ENCODE peak calls at places on chromosomes 4 and X, in nine cellular contexts. One of them, this sample, is unnamed.

GRCh38 chr4:41009411-41009810 is 204.9 kb downstream of the APBB2 start:
- DNase-seq in activated T-helper 9 cell treated with anti-CD3 and anti-CD28 coated beads, Interleukin-2, amount 50 U/mL, for 16 hours: no peak
- DNase-seq in A673: no peak
- DNase-seq in posterior cingulate gyrus: no peak
- DNase-seq in NCI-H2029 treated with DMSO at 0.1 percent for 48 hours: no peak
- DNase-seq in NCI-H69: peak; percentile 77
- DNase-seq in immature natural killer cell: no peak
- DNase-seq in Calu3: no peak
- DNase-seq in NCI-H2081: peak; percentile 74
- DNase-seq in this sample: no peak

GRCh38 chr4:188975271-188975670 is 836.0 kb downstream of the TRIML1 start:
- DNase-seq in Calu3: no peak
- DNase-seq in NCI-H2029 treated with DMSO at 0.1 percent for 48 hours: no peak
- DNase-seq in NCI-H2081: no peak
- DNase-seq in immature natural killer cell: no peak
- DNase-seq in A673: no peak
- DNase-seq in NCI-H69: peak; percentile 82
- DNase-seq in activated T-helper 9 cell treated with anti-CD3 and anti-CD28 coated beads, Interleukin-2, amount 50 U/mL, for 16 hours: no peak
- DNase-seq in posterior cingulate gyrus: no peak
- DNase-seq in this sample: no peak

GRCh38 chr4:1523907-1524636 is 117.8 kb upstream of the NKX1-1 start:
- DNase-seq in NCI-H69: peak; percentile 6
- DNase-seq in Calu3: no peak
- DNase-seq in posterior cingulate gyrus: peak; percentile 24
- DNase-seq in NCI-H2081: no peak
- DNase-seq in A673: no peak
- DNase-seq in NCI-H2029 treated with DMSO at 0.1 percent for 48 hours: no peak
- DNase-seq in immature natural killer cell: no peak
- DNase-seq in activated T-helper 9 cell treated with anti-CD3 and anti-CD28 coated beads, Interleukin-2, amount 50 U/mL, for 16 hours: no peak
- DNase-seq in this sample: no peak

GRCh38 chr4:40916218-40916555 is 166.4 kb downstream of the NSUN7 start:
- DNase-seq in posterior cingulate gyrus: no peak
- DNase-seq in A673: no peak
- DNase-seq in NCI-H2029 treated with DMSO at 0.1 percent for 48 hours: no peak
- DNase-seq in Calu3: no peak
- DNase-seq in immature natural killer cell: no peak
- DNase-seq in NCI-H69: no peak
- DNase-seq in activated T-helper 9 cell treated with anti-CD3 and anti-CD28 coated beads, Interleukin-2, amount 50 U/mL, for 16 hours: no peak
- DNase-seq in NCI-H2081: no peak
- DNase-seq in this sample: no peak

GRCh38 chr4:174524242-174524641 is 2.0 kb upstream of the HPGD start:
- DNase-seq in activated T-helper 9 cell treated with anti-CD3 and anti-CD28 coated beads, Interleukin-2, amount 50 U/mL, for 16 hours: no peak
- DNase-seq in NCI-H69: no peak
- DNase-seq in immature natural killer cell: no peak
- DNase-seq in NCI-H2029 treated with DMSO at 0.1 percent for 48 hours: no peak
- DNase-seq in A673: no peak
- DNase-seq in posterior cingulate gyrus: no peak
- DNase-seq in NCI-H2081: no peak
- DNase-seq in Calu3: no peak
- DNase-seq in this sample: no peak

GRCh38 chr4:150570862-150571261 is 11.1 kb upstream of the MAB21L2 start:
- DNase-seq in NCI-H69: peak; percentile 53
- DNase-seq in immature natural killer cell: no peak
- DNase-seq in NCI-H2029 treated with DMSO at 0.1 percent for 48 hours: no peak
- DNase-seq in activated T-helper 9 cell treated with anti-CD3 and anti-CD28 coated beads, Interleukin-2, amount 50 U/mL, for 16 hours: no peak
- DNase-seq in Calu3: no peak
- DNase-seq in posterior cingulate gyrus: no peak
- DNase-seq in A673: peak; percentile 26
- DNase-seq in NCI-H2081: peak; percentile 7
- DNase-seq in this sample: no peak

GRCh38 chr4:149531861-149532260 is 283.8 kb downstream of the IQCM start:
- DNase-seq in posterior cingulate gyrus: no peak
- DNase-seq in Calu3: peak; percentile 12
- DNase-seq in NCI-H2081: no peak
- DNase-seq in A673: peak; percentile 51
- DNase-seq in NCI-H2029 treated with DMSO at 0.1 percent for 48 hours: no peak
- DNase-seq in activated T-helper 9 cell treated with anti-CD3 and anti-CD28 coated beads, Interleukin-2, amount 50 U/mL, for 16 hours: no peak
- DNase-seq in NCI-H69: no peak
- DNase-seq in immature natural killer cell: no peak
- DNase-seq in this sample: no peak

GRCh38 chr4:1644906-1645657 is 39.0 kb downstream of the FAM53A start:
- DNase-seq in NCI-H69: no peak
- DNase-seq in NCI-H2029 treated with DMSO at 0.1 percent for 48 hours: no peak
- DNase-seq in A673: no peak
- DNase-seq in Calu3: no peak
- DNase-seq in NCI-H2081: no peak
- DNase-seq in immature natural killer cell: no peak
- DNase-seq in activated T-helper 9 cell treated with anti-CD3 and anti-CD28 coated beads, Interleukin-2, amount 50 U/mL, for 16 hours: no peak
- DNase-seq in posterior cingulate gyrus: peak; percentile 75
- DNase-seq in this sample: peak; percentile 40

GRCh38 chr4:78293841-78294301 is 236.7 kb downstream of the FRAS1 start:
- DNase-seq in Calu3: peak; percentile 11
- DNase-seq in activated T-helper 9 cell treated with anti-CD3 and anti-CD28 coated beads, Interleukin-2, amount 50 U/mL, for 16 hours: no peak
- DNase-seq in NCI-H69: peak; percentile 60
- DNase-seq in NCI-H2081: no peak
- DNase-seq in A673: no peak
- DNase-seq in immature natural killer cell: no peak
- DNase-seq in NCI-H2029 treated with DMSO at 0.1 percent for 48 hours: no peak
- DNase-seq in posterior cingulate gyrus: no peak
- DNase-seq in this sample: no peak

GRCh38 chr4:155684892-155685550 is 18.4 kb downstream of the GUCY1A1 start:
- DNase-seq in Calu3: no peak
- DNase-seq in NCI-H2029 treated with DMSO at 0.1 percent for 48 hours: no peak
- DNase-seq in NCI-H2081: no peak
- DNase-seq in activated T-helper 9 cell treated with anti-CD3 and anti-CD28 coated beads, Interleukin-2, amount 50 U/mL, for 16 hours: no peak
- DNase-seq in NCI-H69: no peak
- DNase-seq in posterior cingulate gyrus: no peak
- DNase-seq in immature natural killer cell: no peak
- DNase-seq in A673: peak; percentile 4
- DNase-seq in this sample: no peak

GRCh38 chr4:30828290-30828926 is 108.2 kb downstream of the PCDH7 start:
- DNase-seq in NCI-H2081: no peak
- DNase-seq in NCI-H69: no peak
- DNase-seq in posterior cingulate gyrus: no peak
- DNase-seq in Calu3: no peak
- DNase-seq in activated T-helper 9 cell treated with anti-CD3 and anti-CD28 coated beads, Interleukin-2, amount 50 U/mL, for 16 hours: no peak
- DNase-seq in immature natural killer cell: no peak
- DNase-seq in A673: peak; percentile 19
- DNase-seq in NCI-H2029 treated with DMSO at 0.1 percent for 48 hours: peak; percentile 29
- DNase-seq in this sample: no peak

GRCh38 chr4:177728361-177729152 is 286.3 kb upstream of the AGA start:
- DNase-seq in NCI-H2029 treated with DMSO at 0.1 percent for 48 hours: no peak
- DNase-seq in immature natural killer cell: no peak
- DNase-seq in NCI-H2081: no peak
- DNase-seq in Calu3: peak; percentile 66
- DNase-seq in A673: no peak
- DNase-seq in posterior cingulate gyrus: no peak
- DNase-seq in activated T-helper 9 cell treated with anti-CD3 and anti-CD28 coated beads, Interleukin-2, amount 50 U/mL, for 16 hours: no peak
- DNase-seq in NCI-H69: peak; percentile 23
- DNase-seq in this sample: no peak

GRCh38 chr4:3530663-3531254 is 1.5 kb downstream of the LRPAP1 start:
- DNase-seq in activated T-helper 9 cell treated with anti-CD3 and anti-CD28 coated beads, Interleukin-2, amount 50 U/mL, for 16 hours: no peak
- DNase-seq in Calu3: no peak
- DNase-seq in NCI-H2029 treated with DMSO at 0.1 percent for 48 hours: no peak
- DNase-seq in immature natural killer cell: no peak
- DNase-seq in NCI-H69: no peak
- DNase-seq in posterior cingulate gyrus: no peak
- DNase-seq in A673: no peak
- DNase-seq in NCI-H2081: peak; percentile 5
- DNase-seq in this sample: no peak

GRCh38 chr4:174828845-174829701 is at the start of gene GLRA3:
- DNase-seq in posterior cingulate gyrus: peak; percentile 87
- DNase-seq in Calu3: peak; percentile 90
- DNase-seq in A673: peak; percentile 69
- DNase-seq in NCI-H69: peak; percentile 98
- DNase-seq in immature natural killer cell: peak; percentile 17
- DNase-seq in activated T-helper 9 cell treated with anti-CD3 and anti-CD28 coated beads, Interleukin-2, amount 50 U/mL, for 16 hours: no peak
- DNase-seq in NCI-H2029 treated with DMSO at 0.1 percent for 48 hours: peak; percentile 94
- DNase-seq in NCI-H2081: peak; percentile 96
- DNase-seq in this sample: peak; percentile 73

GRCh38 chr4:54063737-54064316 is 578 bp downstream of the CHIC2 start:
- DNase-seq in immature natural killer cell: peak; percentile 78
- DNase-seq in posterior cingulate gyrus: peak; percentile 31
- DNase-seq in NCI-H69: peak; percentile 34
- DNase-seq in A673: peak; percentile 3
- DNase-seq in NCI-H2081: peak; percentile 10
- DNase-seq in NCI-H2029 treated with DMSO at 0.1 percent for 48 hours: no peak
- DNase-seq in Calu3: peak; percentile 12
- DNase-seq in activated T-helper 9 cell treated with anti-CD3 and anti-CD28 coated beads, Interleukin-2, amount 50 U/mL, for 16 hours: peak; percentile 6
- DNase-seq in this sample: peak; percentile 24

GRCh38 chr4:73311428-73311827 is 52.8 kb upstream of the ANKRD17 start:
- DNase-seq in posterior cingulate gyrus: no peak
- DNase-seq in NCI-H69: peak; percentile 27
- DNase-seq in activated T-helper 9 cell treated with anti-CD3 and anti-CD28 coated beads, Interleukin-2, amount 50 U/mL, for 16 hours: no peak
- DNase-seq in A673: peak; percentile 11
- DNase-seq in NCI-H2029 treated with DMSO at 0.1 percent for 48 hours: peak; percentile 18
- DNase-seq in NCI-H2081: no peak
- DNase-seq in immature natural killer cell: no peak
- DNase-seq in Calu3: no peak
- DNase-seq in this sample: peak; percentile 15

GRCh38 chrX:1451676-1452496 is 823 bp downstream of the ASMTL start:
- DNase-seq in NCI-H2029 treated with DMSO at 0.1 percent for 48 hours: no peak
- DNase-seq in immature natural killer cell: no peak
- DNase-seq in NCI-H2081: no peak
- DNase-seq in A673: no peak
- DNase-seq in Calu3: no peak
- DNase-seq in NCI-H69: no peak
- DNase-seq in activated T-helper 9 cell treated with anti-CD3 and anti-CD28 coated beads, Interleukin-2, amount 50 U/mL, for 16 hours: no peak
- DNase-seq in posterior cingulate gyrus: no peak
- DNase-seq in this sample: no peak

GRCh38 chr4:143381171-143382118 is 44.8 kb downstream of the GAB1 start:
- DNase-seq in A673: peak; percentile 78
- DNase-seq in activated T-helper 9 cell treated with anti-CD3 and anti-CD28 coated beads, Interleukin-2, amount 50 U/mL, for 16 hours: no peak
- DNase-seq in posterior cingulate gyrus: no peak
- DNase-seq in NCI-H2081: peak; percentile 83
- DNase-seq in NCI-H2029 treated with DMSO at 0.1 percent for 48 hours: peak; percentile 43
- DNase-seq in Calu3: peak; percentile 27
- DNase-seq in immature natural killer cell: no peak
- DNase-seq in NCI-H69: peak; percentile 90
- DNase-seq in this sample: no peak

GRCh38 chr4:55758570-55758969 is 61.0 kb upstream of the EXOC1L start:
- DNase-seq in NCI-H2029 treated with DMSO at 0.1 percent for 48 hours: peak; percentile 27
- DNase-seq in Calu3: no peak
- DNase-seq in NCI-H2081: peak; percentile 16
- DNase-seq in posterior cingulate gyrus: no peak
- DNase-seq in immature natural killer cell: no peak
- DNase-seq in A673: no peak
- DNase-seq in activated T-helper 9 cell treated with anti-CD3 and anti-CD28 coated beads, Interleukin-2, amount 50 U/mL, for 16 hours: no peak
- DNase-seq in NCI-H69: peak; percentile 78
- DNase-seq in this sample: no peak

GRCh38 chr4:182901337-182901736 is 15.8 kb downstream of the DCTD start:
- DNase-seq in NCI-H69: no peak
- DNase-seq in posterior cingulate gyrus: no peak
- DNase-seq in activated T-helper 9 cell treated with anti-CD3 and anti-CD28 coated beads, Interleukin-2, amount 50 U/mL, for 16 hours: no peak
- DNase-seq in A673: no peak
- DNase-seq in NCI-H2029 treated with DMSO at 0.1 percent for 48 hours: no peak
- DNase-seq in immature natural killer cell: no peak
- DNase-seq in Calu3: no peak
- DNase-seq in NCI-H2081: no peak
- DNase-seq in this sample: no peak

GRCh38 chrX:9339603-9340569 is 125.0 kb upstream of the TBL1X start:
- DNase-seq in NCI-H2029 treated with DMSO at 0.1 percent for 48 hours: no peak
- DNase-seq in NCI-H69: peak; percentile 28
- DNase-seq in immature natural killer cell: peak; percentile 36
- DNase-seq in Calu3: no peak
- DNase-seq in NCI-H2081: no peak
- DNase-seq in A673: peak; percentile 49
- DNase-seq in posterior cingulate gyrus: no peak
- DNase-seq in activated T-helper 9 cell treated with anti-CD3 and anti-CD28 coated beads, Interleukin-2, amount 50 U/mL, for 16 hours: no peak
- DNase-seq in this sample: peak; percentile 12

GRCh38 chr4:2489841-2490552 is 21.1 kb downstream of the RNF4 start:
- DNase-seq in Calu3: no peak
- DNase-seq in posterior cingulate gyrus: no peak
- DNase-seq in A673: no peak
- DNase-seq in NCI-H2029 treated with DMSO at 0.1 percent for 48 hours: no peak
- DNase-seq in immature natural killer cell: no peak
- DNase-seq in NCI-H2081: no peak
- DNase-seq in NCI-H69: no peak
- DNase-seq in activated T-helper 9 cell treated with anti-CD3 and anti-CD28 coated beads, Interleukin-2, amount 50 U/mL, for 16 hours: no peak
- DNase-seq in this sample: no peak

GRCh38 chr4:14368391-14368790 is 633.9 kb upstream of the CPEB2 start:
- DNase-seq in posterior cingulate gyrus: no peak
- DNase-seq in A673: no peak
- DNase-seq in NCI-H69: no peak
- DNase-seq in activated T-helper 9 cell treated with anti-CD3 and anti-CD28 coated beads, Interleukin-2, amount 50 U/mL, for 16 hours: no peak
- DNase-seq in immature natural killer cell: no peak
- DNase-seq in Calu3: no peak
- DNase-seq in NCI-H2081: no peak
- DNase-seq in NCI-H2029 treated with DMSO at 0.1 percent for 48 hours: no peak
- DNase-seq in this sample: no peak

GRCh38 chrX:71989768-71990167 is 79.1 kb downstream of the NHSL2 start:
- DNase-seq in NCI-H69: no peak
- DNase-seq in Calu3: peak; percentile 1
- DNase-seq in posterior cingulate gyrus: no peak
- DNase-seq in A673: peak; percentile 22
- DNase-seq in activated T-helper 9 cell treated with anti-CD3 and anti-CD28 coated beads, Interleukin-2, amount 50 U/mL, for 16 hours: no peak
- DNase-seq in NCI-H2029 treated with DMSO at 0.1 percent for 48 hours: no peak
- DNase-seq in immature natural killer cell: no peak
- DNase-seq in NCI-H2081: no peak
- DNase-seq in this sample: no peak

GRCh38 chr4:86961605-86962295 is 26.9 kb downstream of the AFF1 start:
- DNase-seq in activated T-helper 9 cell treated with anti-CD3 and anti-CD28 coated beads, Interleukin-2, amount 50 U/mL, for 16 hours: no peak
- DNase-seq in posterior cingulate gyrus: no peak
- DNase-seq in Calu3: no peak
- DNase-seq in NCI-H2029 treated with DMSO at 0.1 percent for 48 hours: no peak
- DNase-seq in A673: peak; percentile 75
- DNase-seq in immature natural killer cell: peak; percentile 38
- DNase-seq in NCI-H2081: no peak
- DNase-seq in NCI-H69: peak; percentile 45
- DNase-seq in this sample: peak; percentile 71

GRCh38 chr4:18518098-18518497 is 496.5 kb upstream of the LCORL start:
- DNase-seq in Calu3: no peak
- DNase-seq in activated T-helper 9 cell treated with anti-CD3 and anti-CD28 coated beads, Interleukin-2, amount 50 U/mL, for 16 hours: no peak
- DNase-seq in NCI-H2029 treated with DMSO at 0.1 percent for 48 hours: no peak
- DNase-seq in immature natural killer cell: no peak
- DNase-seq in NCI-H2081: peak; percentile 12
- DNase-seq in A673: no peak
- DNase-seq in posterior cingulate gyrus: no peak
- DNase-seq in NCI-H69: peak; percentile 86
- DNase-seq in this sample: no peak

GRCh38 chr4:1082215-1083182 is 30.9 kb downstream of the RNF212 start:
- DNase-seq in NCI-H2029 treated with DMSO at 0.1 percent for 48 hours: peak; percentile 50
- DNase-seq in Calu3: peak; percentile 81
- DNase-seq in immature natural killer cell: no peak
- DNase-seq in A673: peak; percentile 26
- DNase-seq in NCI-H2081: peak; percentile 40
- DNase-seq in NCI-H69: peak; percentile 44
- DNase-seq in activated T-helper 9 cell treated with anti-CD3 and anti-CD28 coated beads, Interleukin-2, amount 50 U/mL, for 16 hours: no peak
- DNase-seq in posterior cingulate gyrus: no peak
- DNase-seq in this sample: no peak

GRCh38 chrX:66676413-66676812 is 37.5 kb upstream of the EDA2R start:
- DNase-seq in NCI-H69: no peak
- DNase-seq in immature natural killer cell: no peak
- DNase-seq in Calu3: no peak
- DNase-seq in A673: no peak
- DNase-seq in NCI-H2029 treated with DMSO at 0.1 percent for 48 hours: no peak
- DNase-seq in activated T-helper 9 cell treated with anti-CD3 and anti-CD28 coated beads, Interleukin-2, amount 50 U/mL, for 16 hours: no peak
- DNase-seq in posterior cingulate gyrus: no peak
- DNase-seq in NCI-H2081: no peak
- DNase-seq in this sample: no peak

GRCh38 chr4:1398686-1399507 is 7.3 kb downstream of the NKX1-1 start:
- DNase-seq in activated T-helper 9 cell treated with anti-CD3 and anti-CD28 coated beads, Interleukin-2, amount 50 U/mL, for 16 hours: no peak
- DNase-seq in immature natural killer cell: no peak
- DNase-seq in NCI-H2081: no peak
- DNase-seq in A673: no peak
- DNase-seq in Calu3: no peak
- DNase-seq in posterior cingulate gyrus: peak; percentile 15
- DNase-seq in NCI-H2029 treated with DMSO at 0.1 percent for 48 hours: no peak
- DNase-seq in NCI-H69: no peak
- DNase-seq in this sample: no peak

This sample was measured in NCI-H526 treated with DMSO at 0.1 percent for 48 hours.